ENCODE peak calls at places on chromosomes 4 and X, in four cellular contexts. U is stimulated activated CD8-positive, alpha-beta memory T cell treated with anti-CD3 and anti-CD28 coated beads, Interleukin-4, amount 100 ng/mL, for 24 hours; C is nephron progenitor cell; D is RWPE2. P is an unnamed sample.

GRCh38 chr4:139331185-139331584 is 28.9 kb upstream of the NDUFC1 start:
- DNase-seq in C (no peak), U (no peak), D (no peak), P (no peak)

GRCh38 chr4:95835672-95836071 is 4.2 kb upstream of the PDHA2 start:
- DNase-seq in C (peak; percentile 33), U (no peak), D (no peak), P (no peak)

GRCh38 chr4:11497212-11497806 is 68.6 kb upstream of the HS3ST1 start:
- DNase-seq in U (no peak), D (no peak), C (no peak), P (no peak)

GRCh38 chrX:78997870-78998558 is 52.8 kb downstream of the P2RY10 start:
- DNase-seq in C (no peak), D (no peak), U (no peak), P (no peak)

GRCh38 chr4:152458801-152459302 is 77.0 kb downstream of the FBXW7 start:
- DNase-seq in C (no peak), D (no peak), U (no peak), P (no peak)

GRCh38 chrX:116272328-116272727 is 101.8 kb downstream of the AGTR2 start:
- DNase-seq in D (peak; percentile 61), C (no peak), U (no peak), P (no peak)

GRCh38 chr4:184384810-184385557 is 89.4 kb downstream of the IRF2 start:
- DNase-seq in C (no peak), D (no peak), U (no peak), P (no peak)

GRCh38 chrX:72713130-72713529 is 976 bp downstream of the PHKA1 start:
- DNase-seq in C (no peak), D (no peak), U (no peak), P (no peak)

GRCh38 chrX:74490249-74490648 is 69.0 kb downstream of the SLC16A2 start:
- DNase-seq in C (no peak), U (no peak), D (no peak), P (no peak)

GRCh38 chrX:115940888-115941332 is 229.6 kb upstream of the AGTR2 start:
- DNase-seq in U (no peak), C (no peak), D (no peak), P (peak; percentile 77)

GRCh38 chr4:65671402-65671801 is 1.1 kb upstream of the EPHA5 start:
- DNase-seq in D (no peak), C (no peak), U (no peak), P (no peak)

GRCh38 chr4:73811841-73812240 is 24.6 kb upstream of the CXCL6 start:
- DNase-seq in U (no peak), C (no peak), D (no peak), P (no peak)

GRCh38 chr4:150164055-150164454 is 85.8 kb downstream of the DCLK2 start:
- DNase-seq in U (no peak), C (no peak), D (no peak), P (no peak)

GRCh38 chr4:146890301-146890700 is 55.4 kb downstream of the TTC29 start:
- DNase-seq in U (no peak), C (no peak), D (no peak), P (no peak)

GRCh38 chrX:44828008-44828605 is 15.7 kb upstream of the DUSP21 start:
- DNase-seq in C (no peak), D (peak; percentile 61), U (no peak), P (no peak)

GRCh38 chr4:85637778-85638177 is 162.8 kb downstream of the ARHGAP24 start:
- DNase-seq in C (no peak), U (no peak), D (no peak), P (no peak)

GRCh38 chr4:94523617-94524016 is 71.9 kb downstream of the PDLIM5 start:
- DNase-seq in U (no peak), C (no peak), D (no peak), P (no peak)

GRCh38 chr4:36197501-36197900 is 46.8 kb downstream of the ARAP2 start:
- DNase-seq in D (peak; percentile 30), U (no peak), C (no peak), P (no peak)

GRCh38 chr4:87298362-87298761 is 24.3 kb downstream of the HSD17B13 start:
- DNase-seq in C (no peak), D (no peak), U (no peak), P (no peak)

GRCh38 chrX:72123471-72124185 is 8.1 kb downstream of the RTL5 start:
- DNase-seq in C (peak; percentile 69), U (no peak), D (no peak), P (peak; percentile 80)

GRCh38 chr4:173735055-173735454 is 205.0 kb upstream of the HAND2 start:
- DNase-seq in D (no peak), U (no peak), C (no peak), P (no peak)

GRCh38 chr4:38757945-38758344 is 24.8 kb downstream of the TLR10 start:
- DNase-seq in C (no peak), D (no peak), U (no peak), P (no peak)

GRCh38 chrX:130108647-130109428 is 1.5 kb downstream of the ELF4 start:
- DNase-seq in D (no peak), C (no peak), U (no peak), P (no peak)

GRCh38 chr4:69749771-69750170 is 10.6 kb downstream of the SULT1B1 start:
- DNase-seq in D (no peak), C (no peak), U (no peak), P (no peak)

GRCh38 chr4:37682701-37683401 is 3.3 kb downstream of the RELL1 start:
- DNase-seq in C (no peak), D (no peak), U (no peak), P (no peak)

GRCh38 chr4:13705521-13706035 is 78.1 kb upstream of the BOD1L1 start:
- DNase-seq in C (no peak), U (no peak), D (peak; percentile 63), P (no peak)

GRCh38 chr4:2469192-2469984 is 482 bp downstream of the RNF4 start:
- DNase-seq in C (peak; percentile 58), D (peak; percentile 48), U (peak; percentile 65), P (peak; percentile 60)

GRCh38 chr4:141788169-141788915 is 152.0 kb downstream of the IL15 start:
- DNase-seq in C (no peak), U (no peak), D (no peak), P (no peak)

GRCh38 chr4:157803441-157804168 is 369.2 kb downstream of the GASK1B start:
- DNase-seq in U (no peak), D (no peak), C (no peak), P (no peak)

GRCh38 chr4:8580321-8581093 is at the start of gene GPR78:
- DNase-seq in C (peak; percentile 99), D (peak; percentile 67), U (peak; percentile 15), P (peak; percentile 94)

GRCh38 chrX:9698566-9698965 is 67.1 kb downstream of the GPR143 start:
- DNase-seq in D (no peak), C (no peak), U (no peak), P (no peak)

GRCh38 chrX:67893931-67894330 is 350.1 kb downstream of the AR start:
- DNase-seq in U (no peak), D (no peak), C (no peak), P (no peak)

GRCh38 chrX:155745792-155746191 is 133.0 kb upstream of the TMLHE start:
- DNase-seq in D (no peak), U (no peak), C (no peak), P (no peak)